ENCODE peak calls at places on chromosomes 3 and 15, in five cellular contexts. One of them, this sample, is unnamed.

GRCh38 chr3:59709702-59710555 is 660.1 kb upstream of the CFAP20DC start:
- DNase-seq in GM10248: no peak
- DNase-seq in uterus: no peak
- DNase-seq in OCI-LY7: no peak
- DNase-seq in esophagus muscularis mucosa: no peak
- DNase-seq in this sample: no peak

GRCh38 chr3:138332472-138333073 is 2.9 kb upstream of the NME9 start:
- DNase-seq in OCI-LY7: peak
- DNase-seq in uterus: no peak
- DNase-seq in GM10248: peak
- DNase-seq in esophagus muscularis mucosa: peak
- DNase-seq in this sample: no peak

GRCh38 chr3:170386468-170386867 is 29.0 kb downstream of the SKIL start:
- DNase-seq in GM10248: no peak
- DNase-seq in OCI-LY7: no peak
- DNase-seq in uterus: no peak
- DNase-seq in esophagus muscularis mucosa: no peak
- DNase-seq in this sample: no peak

GRCh38 chr3:13623101-13623654 is 74.3 kb downstream of the FBLN2 start:
- DNase-seq in GM10248: no peak
- DNase-seq in uterus: no peak
- DNase-seq in OCI-LY7: no peak
- DNase-seq in esophagus muscularis mucosa: no peak
- DNase-seq in this sample: no peak

GRCh38 chr3:186207515-186207914 is 98.6 kb upstream of the ETV5 start:
- DNase-seq in esophagus muscularis mucosa: no peak
- DNase-seq in uterus: no peak
- DNase-seq in GM10248: no peak
- DNase-seq in OCI-LY7: no peak
- DNase-seq in this sample: no peak

GRCh38 chr3:194333212-194333980 is 17.7 kb downstream of the CPN2 start:
- DNase-seq in uterus: peak
- DNase-seq in OCI-LY7: peak
- DNase-seq in GM10248: peak
- DNase-seq in esophagus muscularis mucosa: peak
- DNase-seq in this sample: peak

GRCh38 chr3:192091831-192092230 is 630.9 kb downstream of the PYDC2 start:
- DNase-seq in uterus: no peak
- DNase-seq in esophagus muscularis mucosa: no peak
- DNase-seq in GM10248: no peak
- DNase-seq in OCI-LY7: no peak
- DNase-seq in this sample: no peak

GRCh38 chr3:152508705-152509104 is 240.0 kb downstream of the MBNL1 start:
- DNase-seq in esophagus muscularis mucosa: no peak
- DNase-seq in GM10248: no peak
- DNase-seq in uterus: no peak
- DNase-seq in OCI-LY7: peak
- DNase-seq in this sample: no peak

GRCh38 chr3:67804089-67804488 is 149.7 kb upstream of the SUCLG2 start:
- DNase-seq in GM10248: no peak
- DNase-seq in esophagus muscularis mucosa: no peak
- DNase-seq in OCI-LY7: no peak
- DNase-seq in uterus: no peak
- DNase-seq in this sample: no peak

GRCh38 chr3:124562769-124563168 is 167.5 kb upstream of the UMPS start:
- DNase-seq in uterus: no peak
- DNase-seq in OCI-LY7: no peak
- DNase-seq in esophagus muscularis mucosa: no peak
- DNase-seq in GM10248: no peak
- DNase-seq in this sample: no peak

GRCh38 chr3:134294302-134294925 is 43.8 kb upstream of the RYK start:
- DNase-seq in uterus: no peak
- DNase-seq in GM10248: peak
- DNase-seq in esophagus muscularis mucosa: no peak
- DNase-seq in OCI-LY7: no peak
- DNase-seq in this sample: no peak

GRCh38 chr3:122000936-122001605 is 21.0 kb downstream of the ILDR1 start:
- DNase-seq in GM10248: no peak
- DNase-seq in OCI-LY7: no peak
- DNase-seq in esophagus muscularis mucosa: peak
- DNase-seq in uterus: no peak
- DNase-seq in this sample: no peak

GRCh38 chr3:100953103-100953502 is 40.1 kb downstream of the ABI3BP start:
- DNase-seq in esophagus muscularis mucosa: no peak
- DNase-seq in OCI-LY7: no peak
- DNase-seq in uterus: no peak
- DNase-seq in GM10248: no peak
- DNase-seq in this sample: no peak
- TF ChIP-seq CTCF in esophagus muscularis mucosa: no peak
- TF ChIP-seq CTCF in OCI-LY7: no peak
- TF ChIP-seq CTCF in uterus: no peak
- TF ChIP-seq CTCF in GM10248: no peak
- TF ChIP-seq CTCF in this sample: peak

GRCh38 chr15:74390552-74391288 is 23.3 kb upstream of the CYP11A1 start:
- DNase-seq in OCI-LY7: no peak
- DNase-seq in uterus: no peak
- DNase-seq in esophagus muscularis mucosa: no peak
- DNase-seq in GM10248: no peak
- DNase-seq in this sample: no peak
- TF ChIP-seq CTCF in OCI-LY7: no peak
- TF ChIP-seq CTCF in uterus: no peak
- TF ChIP-seq CTCF in esophagus muscularis mucosa: no peak
- TF ChIP-seq CTCF in GM10248: no peak
- TF ChIP-seq CTCF in this sample: no peak

DNA sequence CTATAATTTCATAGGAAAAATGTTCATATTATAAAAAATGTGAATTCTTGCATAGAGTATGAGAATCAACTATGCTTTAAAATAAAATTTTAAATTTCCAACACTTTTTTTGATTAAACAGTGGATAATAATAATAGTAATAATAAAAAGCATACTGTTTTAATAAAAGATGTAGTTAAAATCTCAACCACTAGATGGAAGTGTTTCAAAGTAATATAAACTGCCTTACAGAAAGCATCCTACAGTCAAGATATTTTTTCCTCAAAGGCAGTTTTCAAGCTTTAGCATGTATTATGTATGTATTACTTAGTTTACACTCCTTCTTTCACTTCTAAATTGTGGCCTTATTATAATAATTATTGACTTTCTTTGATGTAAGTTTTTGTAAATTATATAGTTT is 217.5 kb downstream of the CHL1 start:
- DNase-seq in GM10248: peak
- DNase-seq in uterus: no peak
- DNase-seq in OCI-LY7: peak
- DNase-seq in esophagus muscularis mucosa: no peak
- DNase-seq in this sample: no peak
- TF ChIP-seq CTCF in GM10248: peak
- TF ChIP-seq CTCF in uterus: peak
- TF ChIP-seq CTCF in OCI-LY7: peak
- TF ChIP-seq CTCF in esophagus muscularis mucosa: peak
- TF ChIP-seq CTCF in this sample: peak

DNA sequence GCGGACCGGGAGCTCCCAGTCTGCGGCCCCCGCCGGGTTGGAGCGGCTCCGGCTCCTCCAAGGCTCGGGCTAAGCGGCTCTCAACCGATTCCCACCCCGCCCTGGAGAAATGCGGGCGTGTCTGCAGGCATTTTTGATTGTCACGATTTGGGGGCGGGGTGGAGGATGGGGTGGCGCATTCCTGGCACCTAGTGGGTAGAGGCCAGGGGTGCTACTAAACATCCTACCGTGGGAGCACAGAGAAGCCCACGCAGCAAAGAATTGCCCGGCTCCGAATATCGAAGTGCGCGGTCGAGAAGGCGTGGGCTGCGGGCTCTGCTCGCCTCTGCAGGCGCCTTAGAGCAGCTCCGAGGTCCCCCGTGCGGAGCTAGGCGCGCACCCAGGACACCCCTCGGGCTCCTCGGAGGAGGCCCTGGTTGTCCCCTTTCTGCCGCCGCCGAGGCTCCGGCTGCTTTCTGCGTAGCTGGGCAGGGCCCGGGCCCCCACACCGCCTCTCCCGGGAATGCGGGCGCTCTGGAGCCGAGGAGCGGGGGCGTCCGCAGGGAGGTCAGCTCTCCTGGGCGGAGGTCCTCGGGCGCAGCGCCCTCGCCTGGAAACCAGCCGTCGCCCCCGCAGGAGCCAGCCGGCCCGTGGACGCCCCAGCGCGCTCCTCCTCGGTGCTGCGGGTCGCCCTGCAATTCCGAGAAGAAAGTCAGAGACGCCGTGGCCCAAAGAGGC is 16.5 kb upstream of the LAMP3 start:
- DNase-seq in OCI-LY7: no peak
- DNase-seq in GM10248: peak
- DNase-seq in esophagus muscularis mucosa: no peak
- DNase-seq in uterus: peak
- DNase-seq in this sample: no peak
- TF ChIP-seq CTCF in OCI-LY7: no peak
- TF ChIP-seq CTCF in GM10248: peak
- TF ChIP-seq CTCF in esophagus muscularis mucosa: no peak
- TF ChIP-seq CTCF in uterus: no peak
- TF ChIP-seq CTCF in this sample: peak

DNA sequence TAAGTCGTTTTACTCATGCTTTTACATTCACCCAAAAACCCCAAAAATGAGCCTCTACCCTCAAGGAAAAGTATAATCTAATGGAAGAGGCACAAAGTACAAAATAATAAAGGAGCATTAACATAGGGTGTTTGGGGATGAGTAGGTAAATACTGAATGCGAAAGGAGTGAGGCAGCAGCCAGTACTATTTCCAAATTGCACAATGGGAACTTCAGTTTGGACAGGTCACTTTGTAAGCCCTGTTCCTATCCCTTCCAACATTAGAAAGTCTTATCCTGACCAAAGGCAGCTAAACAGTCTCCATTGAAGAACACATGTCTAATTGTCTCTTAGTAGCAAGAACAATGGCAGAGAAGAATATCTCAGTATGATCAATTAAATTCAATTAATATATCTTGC is 728.3 kb downstream of the GBE1 start:
- DNase-seq in esophagus muscularis mucosa: no peak
- DNase-seq in uterus: no peak
- DNase-seq in GM10248: no peak
- DNase-seq in OCI-LY7: no peak
- DNase-seq in this sample: no peak
- TF ChIP-seq CTCF in esophagus muscularis mucosa: no peak
- TF ChIP-seq CTCF in uterus: no peak
- TF ChIP-seq CTCF in GM10248: no peak
- TF ChIP-seq CTCF in OCI-LY7: no peak
- TF ChIP-seq CTCF in this sample: no peak